ENCODE peak calls at places on chromosomes 16 and 17, in four cellular contexts. H, R, W and Z are unnamed samples.

GRCh38 chr16:29989111-29989858 is 6.1 kb downstream of the HIRIP3 start:
- DNase-seq in R (no peak), H (peak), W (no peak), Z (no peak)

GRCh38 chr16:86384980-86385379 is 125.3 kb upstream of the FOXF1 start:
- DNase-seq in R (no peak), H (no peak), W (no peak), Z (no peak)

GRCh38 chr17:39283098-39283497 is 57.4 kb upstream of the STAC2 start:
- DNase-seq in R (no peak), W (no peak), H (no peak), Z (no peak)

GRCh38 chr17:69179227-69179952 is 37.7 kb upstream of the ABCA6 start:
- DNase-seq in R (no peak), H (no peak), W (no peak), Z (no peak)

GRCh38 chr16:29307598-29308507 is 98.7 kb downstream of the NPIPB11 start:
- DNase-seq in W (no peak), R (no peak), H (no peak), Z (no peak)

GRCh38 chr16:57091200-57091989 is 988 bp upstream of the CPNE2 start:
- DNase-seq in R (peak), H (peak), W (peak), Z (no peak)

GRCh38 chr16:22320572-22321339 is 23.5 kb downstream of the POLR3E start:
- DNase-seq in W (no peak), H (no peak), R (no peak), Z (no peak)

GRCh38 chr17:82424001-82424862 is 5.8 kb upstream of the OGFOD3 start:
- DNase-seq in R (no peak), H (no peak), W (peak), Z (peak)

GRCh38 chr17:40291311-40291710 is 3.6 kb downstream of the CDC6 start:
- DNase-seq in W (no peak), R (peak), H (no peak), Z (no peak)

GRCh38 chr16:7853197-7853596 is 520.6 kb downstream of the RBFOX1 start:
- DNase-seq in H (no peak), R (no peak), W (no peak), Z (no peak)

DNA sequence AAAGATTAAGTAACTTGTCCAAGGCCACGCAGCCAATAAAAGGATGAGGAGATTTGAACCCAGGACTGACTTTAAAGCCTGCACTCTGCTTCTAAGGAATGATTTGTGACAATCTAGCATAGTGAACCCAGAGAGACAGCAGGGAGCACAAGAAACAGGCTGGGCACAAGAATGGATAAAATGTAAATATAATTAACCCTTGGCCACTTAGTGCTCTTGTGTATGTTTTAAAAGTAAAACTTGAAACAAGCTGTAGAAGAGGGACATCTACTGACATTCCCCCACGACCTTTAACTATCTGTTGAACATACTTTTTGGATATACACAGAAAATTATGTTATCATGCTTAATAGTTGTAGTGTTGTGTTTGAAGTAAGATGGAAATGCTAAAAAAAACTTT is 141.9 kb upstream of the PMFBP1 start:
- DNase-seq in R (no peak), W (no peak), H (no peak), Z (no peak)
- H3K4me3 ChIP-seq in R (no peak), W (no peak), H (no peak), Z (no peak)

GRCh38 chr17:79987890-79988162 is 47.8 kb downstream of the TBC1D16 start:
- DNase-seq in H (no peak), W (no peak), R (no peak), Z (no peak)

GRCh38 chr17:79990704-79991103 is 45.0 kb downstream of the TBC1D16 start:
- DNase-seq in R (no peak), W (no peak), H (no peak), Z (no peak)

GRCh38 chr17:79990051-79990592 is 45.5 kb downstream of the TBC1D16 start:
- DNase-seq in H (no peak), R (no peak), W (peak), Z (peak)

GRCh38 chr17:79988163-79988971 is 47.3 kb downstream of the TBC1D16 start:
- DNase-seq in R (peak), W (no peak), H (no peak), Z (no peak)

DNA sequence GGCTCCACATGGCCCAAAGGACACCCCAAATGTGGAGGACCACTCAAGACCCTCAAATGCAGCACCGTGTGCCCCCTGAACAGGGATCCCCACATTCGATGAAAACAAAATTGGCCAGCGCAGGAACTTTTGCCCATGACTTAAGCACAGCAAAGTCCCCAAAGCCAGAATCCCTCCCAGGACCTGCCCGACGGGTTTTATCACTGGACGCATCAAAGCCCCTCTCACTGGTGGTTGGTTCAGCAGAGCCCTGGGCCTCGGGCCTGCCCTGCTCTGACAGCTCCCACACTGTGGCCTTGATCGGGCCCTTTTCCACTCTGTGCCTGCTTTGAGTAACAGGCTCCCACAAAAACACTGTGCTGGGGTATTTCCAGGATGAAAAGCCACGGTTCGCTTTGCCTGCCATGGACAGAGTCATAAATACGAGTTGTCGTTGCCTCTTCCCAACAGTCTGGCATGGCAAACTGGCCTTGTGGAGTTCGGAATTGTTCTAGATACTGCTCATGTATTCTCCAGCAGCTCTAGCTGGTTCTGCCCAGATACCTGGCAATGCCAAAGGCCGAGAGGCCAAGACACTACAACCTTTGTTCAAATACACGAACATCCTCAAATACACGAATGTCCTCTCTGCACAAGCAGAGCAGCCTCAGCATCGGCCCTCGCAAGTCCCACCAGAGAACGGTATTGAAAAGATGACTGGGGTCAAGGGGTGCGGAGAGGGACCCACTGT is 46.4 kb downstream of the TBC1D16 start:
- DNase-seq in H (no peak), W (no peak), R (peak), Z (no peak)
- H3K27ac ChIP-seq in H (no peak), W (no peak), R (no peak), Z (no peak)

DNA sequence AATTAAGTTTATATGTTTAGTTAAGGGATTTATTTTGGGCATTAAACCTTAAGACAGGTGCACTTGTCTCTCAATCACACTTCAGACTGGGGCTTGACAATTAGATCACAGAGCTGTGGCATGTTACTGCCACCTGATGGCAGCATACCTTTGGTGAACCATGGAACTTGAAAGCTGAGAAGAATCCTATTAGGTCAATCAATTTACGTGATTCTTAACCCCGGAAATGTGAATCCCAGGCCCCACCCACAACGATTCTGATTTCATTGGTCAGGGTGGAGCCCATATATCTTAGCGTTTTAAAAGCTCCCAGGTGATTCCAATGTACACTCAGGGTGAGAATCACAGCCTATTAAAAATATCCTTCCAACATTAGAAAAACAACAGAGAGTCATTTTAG is 91.0 kb downstream of the GSG1L start:
- DNase-seq in R (no peak), H (no peak), W (peak), Z (peak)
- TF ChIP-seq CTCF in R (peak), H (peak), W (peak), Z (peak)

DNA sequence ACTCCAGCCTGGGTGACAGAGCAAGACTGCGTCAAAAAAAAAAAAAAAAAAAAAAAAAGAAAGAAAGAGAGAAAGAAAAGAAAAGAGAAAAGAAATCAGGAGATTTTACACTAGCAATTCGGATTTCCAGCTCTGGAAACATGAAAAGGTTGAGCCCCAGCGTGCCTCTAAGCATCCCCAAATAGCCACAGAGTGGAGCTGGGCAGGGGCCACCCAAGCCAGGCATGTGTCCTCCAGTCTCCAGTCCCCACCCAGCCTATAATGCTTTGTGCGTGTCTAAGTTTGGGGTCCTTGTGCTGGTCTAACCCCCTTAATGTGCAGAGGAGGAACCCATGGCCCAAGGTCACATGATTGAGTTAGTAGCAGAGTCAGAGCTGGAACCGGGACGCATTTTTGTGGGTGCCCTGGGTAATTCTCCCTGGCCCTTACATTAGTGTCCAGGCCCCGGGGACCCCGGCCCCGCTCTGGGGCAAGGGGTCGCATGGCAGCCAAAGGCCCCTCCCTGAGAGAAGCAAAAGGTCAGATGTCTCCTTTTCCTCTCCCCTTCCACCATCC is 19.9 kb downstream of the ADAM11 start:
- DNase-seq in W (no peak), H (no peak), R (no peak), Z (no peak)
- H3K4me3 ChIP-seq in W (no peak), H (peak), R (peak), Z (no peak)

DNA sequence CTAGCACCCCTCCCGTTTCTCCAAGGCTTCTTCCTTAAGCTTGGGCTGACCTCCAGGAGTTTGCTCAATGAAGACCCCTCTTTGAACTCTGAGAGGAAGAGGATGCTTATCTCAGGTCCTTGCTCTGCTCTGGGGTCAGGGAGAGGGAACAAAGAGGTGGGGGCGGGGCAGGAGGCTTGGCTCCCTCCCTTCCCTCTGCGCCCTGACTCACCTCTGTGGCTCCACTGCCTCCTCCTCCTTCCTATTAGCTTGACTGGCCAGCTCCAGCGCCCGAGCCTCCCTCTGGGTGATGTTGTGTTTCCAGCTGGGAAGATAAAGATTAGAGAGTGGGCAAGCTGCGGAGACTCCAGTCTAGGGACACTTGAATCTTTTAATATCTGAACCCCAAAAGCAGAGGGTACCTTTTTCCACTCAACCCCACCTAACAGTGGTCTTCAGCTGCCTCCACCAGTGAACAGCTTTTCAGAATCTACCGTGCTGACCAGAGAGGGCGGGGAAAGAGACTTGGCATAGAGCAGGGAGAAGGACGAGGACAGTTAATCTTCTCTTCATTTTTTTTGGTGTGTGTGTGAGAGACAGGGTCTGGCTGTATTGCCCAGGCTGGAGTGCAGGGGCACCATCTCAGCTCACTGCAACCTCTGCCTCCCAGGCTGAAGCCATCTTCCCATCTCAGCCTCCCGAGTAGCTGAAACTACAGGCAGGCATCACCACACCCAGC is 6.7 kb downstream of the GIP start:
- DNase-seq in R (no peak), W (peak), H (no peak), Z (no peak)
- H3K27ac ChIP-seq in R (no peak), W (peak), H (no peak), Z (no peak)